ENCODE peak calls at places on chromosome 9, in four cellular contexts. One of them, this sample, is unnamed. For H3K9me3, the result is how much of the 10 kb centered on the place peaks cover.

GRCh38 chr9:7403839-7404238 is 395.7 kb downstream of the DMAC1 start:
- DNase-seq in SJSA1: no peak
- DNase-seq in endothelial cell of umbilical vein: no peak
- DNase-seq in tibial artery: no peak
- DNase-seq in this sample: no peak

GRCh38 chr9:130319300-130319699 is 53.7 kb downstream of the HMCN2 start:
- DNase-seq in SJSA1: no peak
- DNase-seq in endothelial cell of umbilical vein: no peak
- DNase-seq in tibial artery: no peak
- DNase-seq in this sample: no peak

GRCh38 chr9:72315510-72316287 is 49.3 kb downstream of the ZFAND5 start:
- DNase-seq in SJSA1: no peak
- DNase-seq in endothelial cell of umbilical vein: no peak
- DNase-seq in tibial artery: peak
- DNase-seq in this sample: no peak

GRCh38 chr9:73219985-73220626 is 68.4 kb downstream of the ANXA1 start:
- DNase-seq in SJSA1: no peak
- DNase-seq in endothelial cell of umbilical vein: no peak
- DNase-seq in tibial artery: no peak
- DNase-seq in this sample: no peak

GRCh38 chr9:77316058-77316457 is 138.7 kb downstream of the VPS13A start:
- DNase-seq in SJSA1: no peak
- DNase-seq in endothelial cell of umbilical vein: no peak
- DNase-seq in tibial artery: no peak
- DNase-seq in this sample: no peak

GRCh38 chr9:132873403-132873802 is 4.7 kb downstream of the AK8 start:
- DNase-seq in SJSA1: no peak
- DNase-seq in endothelial cell of umbilical vein: no peak
- DNase-seq in tibial artery: no peak
- DNase-seq in this sample: no peak

GRCh38 chr9:297104-297794 is 82.6 kb downstream of the DOCK8 start:
- DNase-seq in SJSA1: no peak
- DNase-seq in endothelial cell of umbilical vein: no peak
- DNase-seq in tibial artery: peak
- DNase-seq in this sample: peak

GRCh38 chr9:88532320-88532719 is 2.7 kb upstream of the NXNL2 start:
- DNase-seq in SJSA1: no peak
- DNase-seq in endothelial cell of umbilical vein: peak
- DNase-seq in tibial artery: no peak
- DNase-seq in this sample: peak

GRCh38 chr9:70480405-70480980 is 66.0 kb upstream of the KLF9 start:
- DNase-seq in SJSA1: no peak
- DNase-seq in endothelial cell of umbilical vein: peak
- DNase-seq in tibial artery: peak
- DNase-seq in this sample: peak

GRCh38 chr9:84331119-84331791 is 9.3 kb downstream of the SLC28A3 start:
- DNase-seq in SJSA1: no peak
- DNase-seq in endothelial cell of umbilical vein: no peak
- DNase-seq in tibial artery: no peak
- DNase-seq in this sample: no peak

GRCh38 chr9:92265159-92265558 is 28.3 kb downstream of the IARS1 start:
- DNase-seq in SJSA1: no peak
- DNase-seq in endothelial cell of umbilical vein: no peak
- DNase-seq in tibial artery: no peak
- DNase-seq in this sample: no peak

GRCh38 chr9:123866497-123866896 is 63.4 kb downstream of the DENND1A start:
- DNase-seq in SJSA1: no peak
- DNase-seq in endothelial cell of umbilical vein: no peak
- DNase-seq in tibial artery: no peak
- DNase-seq in this sample: no peak

GRCh38 chr9:132878695-132879064 is at the start of gene SPACA9:
- DNase-seq in SJSA1: peak
- DNase-seq in endothelial cell of umbilical vein: peak
- DNase-seq in tibial artery: peak
- DNase-seq in this sample: peak

GRCh38 chr9:4615778-4616177 is 46.3 kb upstream of the PLPP6 start:
- DNase-seq in SJSA1: no peak
- DNase-seq in endothelial cell of umbilical vein: no peak
- DNase-seq in tibial artery: no peak
- DNase-seq in this sample: no peak

GRCh38 chr9:100134731-100135130 is 35.7 kb downstream of the INVS start:
- DNase-seq in SJSA1: no peak
- DNase-seq in endothelial cell of umbilical vein: no peak
- DNase-seq in tibial artery: no peak
- DNase-seq in this sample: no peak

GRCh38 chr9:94903961-94904421 is 177.5 kb downstream of the AOPEP start:
- DNase-seq in SJSA1: no peak
- DNase-seq in endothelial cell of umbilical vein: no peak
- DNase-seq in tibial artery: no peak
- DNase-seq in this sample: peak

GRCh38 chr9:8845808-8846207 is 1046.2 kb upstream of the DMAC1 start:
- DNase-seq in SJSA1: no peak
- DNase-seq in endothelial cell of umbilical vein: no peak
- DNase-seq in tibial artery: no peak
- DNase-seq in this sample: no peak

GRCh38 chr9:75142208-75142607 is 53.9 kb downstream of the OSTF1 start:
- DNase-seq in SJSA1: no peak
- DNase-seq in endothelial cell of umbilical vein: peak
- DNase-seq in tibial artery: no peak
- DNase-seq in this sample: no peak

GRCh38 chr9:35193762-35194161 is 32.0 kb downstream of the UNC13B start:
- DNase-seq in SJSA1: no peak
- DNase-seq in endothelial cell of umbilical vein: no peak
- DNase-seq in tibial artery: no peak
- DNase-seq in this sample: no peak

GRCh38 chr9:128285033-128285784 is 9.1 kb downstream of the SWI5 start:
- DNase-seq in SJSA1: no peak
- DNase-seq in endothelial cell of umbilical vein: no peak
- DNase-seq in tibial artery: no peak
- DNase-seq in this sample: no peak

GRCh38 chr9:76101945-76102344 is 211.5 kb downstream of the PCSK5 start:
- DNase-seq in SJSA1: no peak
- DNase-seq in endothelial cell of umbilical vein: no peak
- DNase-seq in tibial artery: no peak
- DNase-seq in this sample: no peak

GRCh38 chr9:131609116-131609830 is 64.0 kb downstream of the PRRT1B start:
- DNase-seq in SJSA1: no peak
- DNase-seq in endothelial cell of umbilical vein: peak
- DNase-seq in tibial artery: no peak
- DNase-seq in this sample: peak

GRCh38 chr9:114898741-114899140 is 31.6 kb downstream of the TNFSF8 start:
- DNase-seq in SJSA1: no peak
- DNase-seq in endothelial cell of umbilical vein: peak
- DNase-seq in tibial artery: no peak
- DNase-seq in this sample: peak

GRCh38 chr9:89309166-89309565 is 1.8 kb upstream of the CKS2 start:
- DNase-seq in SJSA1: no peak
- DNase-seq in endothelial cell of umbilical vein: no peak
- DNase-seq in tibial artery: no peak
- DNase-seq in this sample: no peak

GRCh38 chr9:87674565-87675299 is 51.2 kb upstream of the CTSL start:
- DNase-seq in SJSA1: no peak
- DNase-seq in endothelial cell of umbilical vein: no peak
- DNase-seq in tibial artery: no peak
- DNase-seq in this sample: no peak

GRCh38 chr9:137951107-137951506 is 73.5 kb downstream of the CACNA1B start:
- DNase-seq in SJSA1: no peak
- DNase-seq in endothelial cell of umbilical vein: no peak
- DNase-seq in tibial artery: no peak
- DNase-seq in this sample: no peak

GRCh38 chr9:81789751-81790150 is 100.4 kb upstream of the TLE1 start:
- DNase-seq in SJSA1: no peak
- DNase-seq in endothelial cell of umbilical vein: no peak
- DNase-seq in tibial artery: no peak
- DNase-seq in this sample: no peak

GRCh38 chr9:3330792-3331420 is 194.9 kb downstream of the RFX3 start:
- DNase-seq in SJSA1: no peak
- DNase-seq in endothelial cell of umbilical vein: no peak
- DNase-seq in tibial artery: no peak
- DNase-seq in this sample: no peak

GRCh38 chr9:134382733-134383132 is 56.5 kb downstream of the RXRA start:
- DNase-seq in SJSA1: no peak
- DNase-seq in endothelial cell of umbilical vein: no peak
- DNase-seq in tibial artery: no peak
- DNase-seq in this sample: no peak

GRCh38 chr9:16304301-16304700 is 566.2 kb downstream of the BNC2 start:
- DNase-seq in SJSA1: no peak
- DNase-seq in endothelial cell of umbilical vein: no peak
- DNase-seq in tibial artery: no peak
- DNase-seq in this sample: no peak

GRCh38 chr9:122519376-122519775 is 435 bp downstream of the OR1J4 start:
- DNase-seq in SJSA1: no peak
- DNase-seq in endothelial cell of umbilical vein: no peak
- DNase-seq in tibial artery: no peak
- DNase-seq in this sample: no peak
- H3K9me3 ChIP-seq in SJSA1: under half
- H3K9me3 ChIP-seq in endothelial cell of umbilical vein: under half
- H3K9me3 ChIP-seq in tibial artery: under half
- H3K9me3 ChIP-seq in this sample: under half

GRCh38 chr9:117691367-117691766 is 12.8 kb upstream of the TLR4 start:
- DNase-seq in SJSA1: no peak
- DNase-seq in endothelial cell of umbilical vein: peak
- DNase-seq in tibial artery: no peak
- DNase-seq in this sample: no peak

GRCh38 chr9:117697046-117697445 is 7.2 kb upstream of the TLR4 start:
- DNase-seq in SJSA1: no peak
- DNase-seq in endothelial cell of umbilical vein: no peak
- DNase-seq in tibial artery: no peak
- DNase-seq in this sample: no peak

DNA sequence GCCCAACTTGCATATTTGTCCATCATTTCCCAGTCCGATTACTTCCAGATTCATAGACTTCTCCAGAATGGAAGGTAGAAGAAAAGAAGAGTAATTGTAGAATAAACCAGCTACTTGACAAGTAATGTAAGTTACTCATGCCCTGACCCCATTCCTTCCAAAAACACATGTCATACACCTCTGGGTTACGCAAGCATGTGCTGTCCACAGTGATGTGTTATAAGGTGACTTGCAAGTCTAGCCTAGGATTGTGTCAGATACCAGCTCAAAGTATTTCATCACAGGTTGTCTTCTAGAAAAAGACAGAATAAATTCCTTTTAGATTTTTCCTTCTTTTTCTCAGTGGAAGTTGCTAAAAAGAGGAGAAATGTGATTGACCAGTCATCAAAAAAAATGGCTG is 8.1 kb upstream of the TLR4 start:
- DNase-seq in SJSA1: no peak
- DNase-seq in endothelial cell of umbilical vein: no peak
- DNase-seq in tibial artery: no peak
- DNase-seq in this sample: no peak
- H3K9me3 ChIP-seq in SJSA1: under half
- H3K9me3 ChIP-seq in endothelial cell of umbilical vein: under half
- H3K9me3 ChIP-seq in tibial artery: under half
- H3K9me3 ChIP-seq in this sample: under half

GRCh38 chr9:2299156-2299842 is 284.2 kb downstream of the SMARCA2 start:
- DNase-seq in SJSA1: no peak
- DNase-seq in endothelial cell of umbilical vein: no peak
- DNase-seq in tibial artery: no peak
- DNase-seq in this sample: no peak

GRCh38 chr9:2297771-2298170 is 282.6 kb downstream of the SMARCA2 start:
- DNase-seq in SJSA1: no peak
- DNase-seq in endothelial cell of umbilical vein: no peak
- DNase-seq in tibial artery: no peak
- DNase-seq in this sample: no peak

GRCh38 chr9:2298217-2298616 is 283.1 kb downstream of the SMARCA2 start:
- DNase-seq in SJSA1: no peak
- DNase-seq in endothelial cell of umbilical vein: no peak
- DNase-seq in tibial artery: no peak
- DNase-seq in this sample: no peak

GRCh38 chr9:2299843-2300205 is 284.7 kb downstream of the SMARCA2 start:
- DNase-seq in SJSA1: no peak
- DNase-seq in endothelial cell of umbilical vein: no peak
- DNase-seq in tibial artery: no peak
- DNase-seq in this sample: no peak

DNA sequence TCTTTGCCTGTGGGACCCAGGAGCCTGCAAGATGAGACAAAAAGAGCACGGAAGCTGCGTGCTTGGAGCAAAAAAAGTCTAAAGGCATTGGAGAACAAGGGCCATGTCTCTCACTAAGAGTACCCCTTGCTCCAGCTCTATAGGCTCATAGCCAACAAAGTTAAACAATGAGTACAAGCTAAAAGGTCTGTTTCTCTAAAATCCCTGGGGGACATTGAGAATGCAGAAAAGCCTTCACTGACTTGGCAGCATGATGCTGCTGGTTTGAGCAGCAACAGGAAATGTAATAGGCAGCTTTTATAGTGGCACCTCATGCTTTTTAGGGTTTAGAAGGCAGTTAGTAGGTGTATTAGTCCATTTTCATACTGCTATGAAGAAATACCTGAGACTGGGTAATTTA is 287.5 kb downstream of the SMARCA2 start:
- DNase-seq in SJSA1: no peak
- DNase-seq in endothelial cell of umbilical vein: no peak
- DNase-seq in tibial artery: no peak
- DNase-seq in this sample: no peak
- H3K9me3 ChIP-seq in SJSA1: under half
- H3K9me3 ChIP-seq in endothelial cell of umbilical vein: under half
- H3K9me3 ChIP-seq in tibial artery: under half
- H3K9me3 ChIP-seq in this sample: under half

GRCh38 chr9:101409079-101409477 is 10.4 kb downstream of the ZNF189 start:
- DNase-seq in SJSA1: no peak
- DNase-seq in endothelial cell of umbilical vein: no peak
- DNase-seq in tibial artery: no peak
- DNase-seq in this sample: no peak
- H3K9me3 ChIP-seq in SJSA1: under half
- H3K9me3 ChIP-seq in endothelial cell of umbilical vein: under half
- H3K9me3 ChIP-seq in tibial artery: under half
- H3K9me3 ChIP-seq in this sample: half or more

DNA sequence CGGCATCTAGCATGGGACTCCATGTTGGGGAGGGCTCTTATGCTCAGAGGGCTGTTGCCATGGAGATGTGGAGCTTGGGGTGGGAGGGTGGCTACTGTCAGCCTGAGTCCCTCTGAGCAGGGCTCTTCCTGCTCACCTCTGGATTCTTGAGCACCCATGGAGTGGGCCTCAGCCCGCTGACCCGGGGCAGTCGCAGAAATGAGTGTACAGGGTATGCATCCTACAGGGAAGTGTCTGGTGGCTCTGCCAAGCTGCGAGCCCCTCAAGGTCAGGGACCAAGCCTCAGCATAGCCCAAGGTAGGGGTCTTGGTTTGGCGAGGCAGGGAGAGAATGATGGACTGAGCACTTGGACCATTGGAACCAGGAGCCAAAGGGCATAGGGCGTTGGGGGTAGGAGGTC is 104.1 kb downstream of the DAB2IP start:
- DNase-seq in SJSA1: no peak
- DNase-seq in endothelial cell of umbilical vein: no peak
- DNase-seq in tibial artery: no peak
- DNase-seq in this sample: no peak
- H3K9me3 ChIP-seq in SJSA1: under half
- H3K9me3 ChIP-seq in endothelial cell of umbilical vein: under half
- H3K9me3 ChIP-seq in tibial artery: under half
- H3K9me3 ChIP-seq in this sample: under half

DNA sequence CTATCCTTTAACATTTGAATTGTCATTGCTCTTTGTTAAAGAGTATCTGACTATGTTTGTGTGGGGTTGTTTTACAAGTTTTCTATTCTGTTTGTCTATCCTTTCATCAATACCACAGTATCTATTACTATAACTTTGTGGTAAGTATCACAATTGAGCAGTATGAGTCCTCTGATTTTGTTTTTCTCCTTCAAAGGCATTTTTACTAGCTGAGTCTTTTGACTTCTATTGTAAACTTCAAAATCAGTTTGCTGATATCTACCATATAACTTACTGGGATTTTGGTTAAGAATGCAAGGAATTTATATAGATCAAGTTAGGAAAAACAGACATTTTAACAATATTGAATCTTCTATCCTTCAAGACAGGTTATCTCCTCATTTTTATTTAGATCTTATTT is 789.8 kb upstream of the PTPRD start:
- DNase-seq in SJSA1: no peak
- DNase-seq in endothelial cell of umbilical vein: no peak
- DNase-seq in tibial artery: no peak
- DNase-seq in this sample: no peak
- H3K9me3 ChIP-seq in SJSA1: under half
- H3K9me3 ChIP-seq in endothelial cell of umbilical vein: under half
- H3K9me3 ChIP-seq in tibial artery: under half
- H3K9me3 ChIP-seq in this sample: under half

This sample was measured in heart right ventricle.